ENCODE peak calls at places on chromosome 3, in nine cellular contexts. I, T, B, A, O, N, L, Z and Q are unnamed samples.

GRCh38 chr3:114439279-114439678 is 145.5 kb downstream of the TIGIT start:
- DNase-seq in A (peak), O (no peak), I (peak), B (no peak), Z (no peak), T (no peak), L (no peak), N (no peak), Q (no peak)

GRCh38 chr3:61181874-61182273 is 69.4 kb downstream of the FHIT start:
- DNase-seq in T (no peak), Z (no peak), B (no peak), A (no peak), L (no peak), O (peak), I (peak), N (no peak), Q (no peak)

GRCh38 chr3:62145086-62145757 is 228.1 kb downstream of the FEZF2 start:
- DNase-seq in N (no peak), O (no peak), L (no peak), A (no peak), I (no peak), B (no peak), T (no peak), Z (no peak), Q (no peak)

GRCh38 chr3:36444909-36445308 is 64.6 kb downstream of the STAC start:
- DNase-seq in O (peak), N (no peak), T (no peak), Z (no peak), L (no peak), I (peak), A (no peak), B (no peak), Q (no peak)

GRCh38 chr3:168457973-168458539 is 362.3 kb upstream of the GOLIM4 start:
- DNase-seq in B (no peak), A (no peak), Z (no peak), N (no peak), I (no peak), T (no peak), O (no peak), L (no peak), Q (no peak)

GRCh38 chr3:154510780-154511179 is 80.8 kb upstream of the GPR149 start:
- DNase-seq in Z (no peak), T (no peak), N (no peak), A (no peak), L (no peak), O (no peak), I (no peak), B (no peak), Q (no peak)

GRCh38 chr3:84724877-84725276 is 233.9 kb upstream of the CADM2 start:
- DNase-seq in L (no peak), N (no peak), T (no peak), A (no peak), Z (no peak), B (no peak), I (peak), O (peak), Q (no peak)

GRCh38 chr3:178482981-178483380 is 53.3 kb upstream of the KCNMB2 start:
- DNase-seq in Z (no peak), A (no peak), L (no peak), N (no peak), O (no peak), I (no peak), B (no peak), T (no peak), Q (no peak)

GRCh38 chr3:58899953-58900298 is 149.9 kb downstream of the CFAP20DC start:
- DNase-seq in Z (no peak), I (peak), N (no peak), L (no peak), O (no peak), B (no peak), T (no peak), A (no peak), Q (no peak)

GRCh38 chr3:184604039-184604955 is 42.7 kb downstream of the EPHB3 start:
- DNase-seq in I (no peak), N (no peak), O (no peak), T (peak), A (no peak), B (no peak), L (peak), Z (no peak), Q (no peak)

GRCh38 chr3:42504334-42505202 is 2.1 kb downstream of the VIPR1 start:
- DNase-seq in N (peak), O (no peak), Z (no peak), I (no peak), B (peak), A (no peak), L (no peak), T (no peak), Q (no peak)

GRCh38 chr3:120145498-120146285 is 51.4 kb upstream of the GSK3B start:
- DNase-seq in B (no peak), Z (no peak), I (peak), N (no peak), A (no peak), L (no peak), O (peak), T (no peak), Q (no peak)

GRCh38 chr3:15471861-15472260 is 44.5 kb downstream of the EAF1 start:
- DNase-seq in T (no peak), A (no peak), Z (no peak), O (no peak), L (no peak), N (no peak), I (no peak), B (no peak), Q (no peak)

GRCh38 chr3:171614318-171614967 is 154.2 kb upstream of the TNIK start:
- DNase-seq in L (no peak), Z (no peak), N (no peak), T (peak), I (peak), A (no peak), O (peak), B (no peak), Q (no peak)

GRCh38 chr3:5165698-5166097 is 21.8 kb upstream of the EDEM1 start:
- DNase-seq in N (no peak), B (no peak), I (no peak), Z (no peak), L (no peak), O (no peak), A (no peak), T (no peak), Q (no peak)

GRCh38 chr3:39112535-39112934 is 5.1 kb downstream of the TTC21A start:
- DNase-seq in A (no peak), B (no peak), Z (no peak), O (no peak), L (no peak), I (no peak), N (no peak), T (no peak), Q (no peak)

GRCh38 chr3:171584100-171584499 is 123.9 kb upstream of the TNIK start:
- DNase-seq in B (no peak), Z (no peak), N (no peak), A (no peak), T (no peak), I (no peak), L (no peak), O (no peak), Q (no peak)

GRCh38 chr3:45832691-45833090 is 9.2 kb downstream of the LZTFL1 start:
- DNase-seq in A (no peak), L (no peak), I (no peak), B (no peak), Z (no peak), T (no peak), N (no peak), O (peak), Q (no peak)

GRCh38 chr3:133574260-133574881 is 885 bp downstream of the CDV3 start:
- DNase-seq in O (peak), A (no peak), I (peak), N (peak), T (peak), L (peak), B (peak), Z (peak), Q (peak)

GRCh38 chr3:150925751-150926201 is 20.5 kb upstream of the MINDY4B start:
- DNase-seq in N (peak), B (peak), Z (peak), I (peak), L (peak), A (no peak), O (peak), T (peak), Q (peak)

GRCh38 chr3:50267280-50267913 is 1.6 kb upstream of the SEMA3B start:
- DNase-seq in A (no peak), B (peak), L (no peak), T (no peak), I (peak), N (peak), O (no peak), Z (peak), Q (no peak)

GRCh38 chr3:12663311-12663935 is 494 bp downstream of the RAF1 start:
- DNase-seq in I (peak), Z (peak), B (peak), T (peak), N (peak), A (no peak), O (no peak), L (peak), Q (peak)

GRCh38 chr3:46110701-46111493 is 83.6 kb upstream of the XCR1 start:
- DNase-seq in T (no peak), A (no peak), L (no peak), Z (no peak), N (no peak), I (peak), B (no peak), O (peak), Q (no peak)

GRCh38 chr3:48278884-48279559 is 38.1 kb downstream of the ZNF589 start:
- DNase-seq in O (no peak), Z (no peak), B (no peak), L (no peak), N (no peak), A (no peak), I (no peak), T (no peak), Q (no peak)

GRCh38 chr3:148079370-148079769 is 618.3 kb upstream of the AGTR1 start:
- DNase-seq in L (no peak), T (no peak), I (peak), Z (no peak), A (no peak), B (no peak), N (no peak), O (no peak), Q (no peak)

GRCh38 chr3:52055537-52056351 is 627 bp downstream of the DUSP7 start:
- DNase-seq in N (peak), B (no peak), T (peak), A (no peak), L (peak), Z (peak), I (peak), O (peak), Q (peak)

GRCh38 chr3:196740476-196741400 is 1.1 kb downstream of the PAK2 start:
- DNase-seq in Z (no peak), A (no peak), T (no peak), B (no peak), L (no peak), O (peak), I (peak), N (no peak), Q (no peak)

GRCh38 chr3:115680802-115681345 is 57.6 kb downstream of the GAP43 start:
- DNase-seq in I (peak), N (no peak), L (no peak), A (no peak), Z (no peak), T (no peak), O (no peak), B (no peak), Q (no peak)

GRCh38 chr3:127473244-127474024 is 117.1 kb downstream of the TPRA1 start:
- DNase-seq in L (peak), B (no peak), I (no peak), O (no peak), N (peak), Z (peak), T (peak), A (no peak), Q (no peak)

GRCh38 chr3:116863842-116864626 is 154.5 kb downstream of the TUSC7 start:
- DNase-seq in B (peak), L (no peak), Z (no peak), T (peak), O (peak), I (peak), N (no peak), A (peak), Q (no peak)

GRCh38 chr3:634511-634910 is 437.9 kb downstream of the CHL1 start:
- DNase-seq in N (no peak), L (no peak), Z (no peak), O (no peak), I (no peak), A (no peak), B (no peak), T (no peak), Q (no peak)

GRCh38 chr3:117995795-117996194 is 1038.9 kb downstream of the IGSF11 start:
- DNase-seq in N (no peak), Z (no peak), A (no peak), T (no peak), B (no peak), L (no peak), I (no peak), O (no peak), Q (no peak)

GRCh38 chr3:44104668-44105321 is 136.9 kb upstream of the TOPAZ1 start:
- DNase-seq in I (peak), B (no peak), T (no peak), A (no peak), O (peak), L (no peak), Z (no peak), N (no peak), Q (no peak)

GRCh38 chr3:170154569-170155143 is 26.9 kb downstream of the PHC3 start:
- DNase-seq in T (no peak), L (no peak), B (no peak), Z (no peak), A (no peak), I (no peak), N (no peak), O (no peak), Q (no peak)

GRCh38 chr3:114732353-114732752 is 414.7 kb downstream of the ZBTB20 start:
- DNase-seq in N (no peak), Z (no peak), O (no peak), L (no peak), B (no peak), A (no peak), T (no peak), I (no peak), Q (no peak)

GRCh38 chr3:171967137-171967783 is 72.1 kb upstream of the FNDC3B start:
- DNase-seq in B (no peak), L (no peak), I (peak), Z (no peak), O (peak), A (peak), T (no peak), N (no peak), Q (no peak)

GRCh38 chr3:185822957-185823279 is 1.9 kb downstream of the IGF2BP2 start:
- DNase-seq in O (no peak), A (no peak), Z (no peak), B (no peak), I (no peak), N (no peak), L (no peak), T (no peak), Q (no peak)

DNA sequence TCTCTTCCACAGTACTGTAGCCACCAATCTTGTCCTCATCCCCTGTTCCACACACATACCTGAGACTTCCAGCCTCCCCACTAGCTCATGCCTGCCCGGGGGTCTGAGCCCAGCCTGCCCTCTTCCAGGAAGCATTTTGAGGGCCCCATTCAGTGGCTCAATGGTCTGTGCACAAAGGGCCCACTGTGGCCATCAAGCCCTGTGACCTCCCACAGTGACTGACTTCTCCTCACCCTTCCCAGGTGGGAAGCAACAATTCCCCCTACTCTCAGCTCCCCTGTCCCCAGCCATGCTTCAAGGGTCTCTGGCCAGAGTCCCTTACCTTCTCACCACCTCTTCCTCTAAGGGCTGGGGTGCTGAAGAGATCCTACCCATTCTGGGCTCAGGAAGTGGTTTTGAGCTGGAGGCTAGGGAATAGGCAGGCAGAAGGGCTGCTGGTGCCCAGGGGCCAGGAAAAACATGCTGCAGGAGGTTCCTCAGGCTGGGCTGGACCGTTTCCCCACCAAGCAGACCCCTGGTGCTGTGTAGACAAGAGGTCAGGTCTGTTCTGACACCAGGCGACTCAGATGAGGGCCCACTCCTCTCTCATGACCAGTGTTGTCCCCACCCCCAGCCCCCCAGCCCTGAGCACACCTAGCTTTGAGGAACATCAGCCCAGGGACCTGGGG is 3.0 kb upstream of the KLF15 start:
- DNase-seq in I (no peak), T (no peak), B (no peak), N (no peak), Z (peak), O (no peak), L (no peak), A (no peak), Q (no peak)
- TF ChIP-seq CTCF in I (no peak), T (no peak), B (no peak), N (no peak), Z (no peak), O (no peak), L (no peak), A (no peak), Q (no peak)

DNA sequence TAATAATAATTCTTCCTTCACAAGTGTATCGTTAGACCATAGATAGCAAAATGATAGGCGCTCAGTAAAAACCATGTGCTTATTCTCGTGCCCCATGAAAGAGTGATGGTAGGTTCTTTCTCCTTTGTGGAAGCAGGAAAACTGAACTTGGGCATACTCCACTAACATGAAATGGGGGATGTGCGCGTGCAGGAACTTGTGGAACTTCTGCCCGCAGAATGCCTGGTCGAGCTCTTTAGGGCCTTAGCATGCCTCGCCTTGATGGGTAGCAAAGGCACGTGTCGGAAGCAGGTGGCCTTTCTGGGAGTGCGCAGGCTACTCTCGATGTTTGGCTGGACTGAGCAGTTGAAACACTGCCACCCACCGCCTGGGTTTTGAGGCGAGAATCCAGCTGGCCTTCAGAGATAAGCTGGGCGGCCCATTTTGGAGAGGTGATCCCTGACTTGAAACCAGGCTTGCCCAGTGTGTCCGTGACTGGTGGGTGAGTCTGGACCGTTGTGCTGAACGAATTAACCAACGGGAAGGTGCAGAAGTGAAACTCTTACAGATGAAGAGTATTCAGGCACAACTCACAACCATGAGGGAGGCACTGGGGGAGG is 821 bp downstream of the PCCB start:
- DNase-seq in L (no peak), Z (peak), I (peak), T (peak), B (peak), O (peak), A (no peak), N (peak), Q (peak)
- TF ChIP-seq CTCF in L (no peak), Z (peak), I (peak), T (no peak), B (no peak), O (peak), A (peak), N (no peak), Q (no peak)

GRCh38 chr3:113092746-113093145 is 102.0 kb downstream of the GTPBP8 start:
- DNase-seq in A (no peak), O (no peak), Z (no peak), N (no peak), B (no peak), L (no peak), I (no peak), T (no peak), Q (no peak)

GRCh38 chr3:113084777-113085176 is 94.0 kb downstream of the GTPBP8 start:
- DNase-seq in N (peak), T (no peak), O (peak), Z (no peak), A (peak), L (no peak), B (peak), I (peak), Q (no peak)

GRCh38 chr3:113091417-113091816 is 100.6 kb downstream of the GTPBP8 start:
- DNase-seq in A (no peak), T (no peak), N (no peak), O (no peak), L (no peak), Z (no peak), B (no peak), I (no peak), Q (no peak)

GRCh38 chr3:113088616-113089015 is 97.8 kb downstream of the GTPBP8 start:
- DNase-seq in I (no peak), N (no peak), T (no peak), Z (no peak), B (no peak), A (no peak), L (no peak), O (no peak), Q (no peak)

GRCh38 chr3:113086506-113087461 is 96.0 kb downstream of the GTPBP8 start:
- DNase-seq in B (no peak), Z (no peak), A (no peak), T (no peak), N (no peak), O (no peak), L (no peak), I (peak), Q (no peak)
- TF ChIP-seq CTCF in B (no peak), Z (no peak), A (no peak), T (no peak), N (no peak), O (no peak), L (no peak), I (no peak), Q (no peak)

DNA sequence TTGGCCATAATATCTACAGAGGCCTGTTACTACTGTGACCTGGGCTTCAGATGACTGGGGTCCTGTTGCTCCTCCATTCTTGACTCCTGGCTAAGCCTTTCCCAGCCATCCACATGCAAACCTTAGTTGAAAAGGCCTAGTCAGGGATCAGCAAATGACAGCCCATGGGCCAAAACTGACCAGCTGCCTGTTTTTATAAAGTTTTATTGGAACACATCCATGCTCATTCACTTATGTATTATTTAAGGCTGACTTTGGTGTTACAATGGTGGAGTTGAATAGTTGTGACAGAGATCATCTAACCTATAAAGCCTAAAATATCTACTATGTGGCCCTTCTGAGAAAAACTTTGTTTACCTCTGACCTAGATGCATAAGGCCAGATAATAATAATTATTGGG is 16.8 kb upstream of the SLC4A7 start:
- DNase-seq in N (no peak), L (no peak), A (no peak), T (no peak), Z (no peak), B (no peak), I (no peak), O (no peak), Q (no peak)
- TF ChIP-seq CTCF in N (no peak), L (no peak), A (no peak), T (no peak), Z (no peak), B (no peak), I (no peak), O (no peak), Q (no peak)

GRCh38 chr3:31562525-31562924 is 29.8 kb downstream of the STT3B start:
- DNase-seq in I (no peak), L (no peak), B (no peak), A (no peak), Z (peak), N (no peak), T (peak), O (no peak), Q (no peak)

GRCh38 chr3:31571325-31571724 is 38.6 kb downstream of the STT3B start:
- DNase-seq in B (no peak), A (no peak), Z (no peak), T (no peak), I (no peak), L (no peak), O (no peak), N (no peak), Q (no peak)

GRCh38 chr3:31568649-31569048 is 35.9 kb downstream of the STT3B start:
- DNase-seq in I (no peak), B (no peak), A (no peak), Z (no peak), O (no peak), L (no peak), T (no peak), N (no peak), Q (no peak)

GRCh38 chr3:31565288-31565687 is 32.6 kb downstream of the STT3B start:
- DNase-seq in T (no peak), I (peak), N (no peak), O (peak), L (no peak), A (no peak), B (no peak), Z (no peak), Q (no peak)

GRCh38 chr3:31567036-31567435 is 34.3 kb downstream of the STT3B start:
- DNase-seq in A (no peak), L (no peak), N (no peak), Z (no peak), O (no peak), I (no peak), B (no peak), T (peak), Q (no peak)
- TF ChIP-seq CTCF in A (peak), L (peak), N (no peak), Z (peak), O (peak), I (peak), B (no peak), T (peak), Q (peak)

GRCh38 chr3:78161736-78162135 is 1121.8 kb downstream of the ROBO2 start:
- DNase-seq in L (no peak), O (no peak), T (no peak), B (no peak), Z (no peak), A (no peak), N (no peak), I (no peak), Q (no peak)

GRCh38 chr3:78163379-78163778 is 1123.5 kb downstream of the ROBO2 start:
- DNase-seq in L (no peak), T (no peak), I (no peak), A (no peak), N (no peak), Z (no peak), O (no peak), B (no peak), Q (no peak)

GRCh38 chr3:78165876-78166275 is 1126.0 kb downstream of the ROBO2 start:
- DNase-seq in B (no peak), N (no peak), A (no peak), Z (no peak), L (no peak), T (no peak), I (no peak), O (peak), Q (no peak)
- TF ChIP-seq CTCF in B (no peak), N (no peak), A (peak), Z (no peak), L (peak), T (no peak), I (peak), O (peak), Q (no peak)